ENCODE peak calls at places on chromosomes 11 and 22, in nine cellular contexts. L is progenitor cell of endocrine pancreas, K is GM12865, T is fibroblast of pulmonary artery, V is Panc1, D is mesothelial cell of epicardium, Y is WTC11, Z is RWPE1, H is bronchial epithelial cell. O is an unnamed sample.

GRCh38 chr11:76664578-76665061 is 5.9 kb downstream of the LRRC32 start:
- DNase-seq in K (peak), Z (no peak), Y (no peak), L (no peak), V (no peak), T (no peak), D (no peak), H (no peak), O (no peak)

GRCh38 chr22:32858121-32858703 is 56.7 kb downstream of the TIMP3 start:
- DNase-seq in Y (no peak), K (no peak), Z (no peak), D (no peak), V (no peak), L (no peak), H (peak), T (no peak), O (no peak)

GRCh38 chr11:115493488-115493887 is 10.7 kb downstream of the CADM1 start:
- DNase-seq in Z (no peak), H (no peak), Y (no peak), V (no peak), D (no peak), T (no peak), L (no peak), K (no peak), O (no peak)

GRCh38 chr11:80165763-80166162 is 724.9 kb upstream of the TENM4 start:
- DNase-seq in K (no peak), T (no peak), V (no peak), Z (peak), D (no peak), H (peak), L (no peak), Y (no peak), O (no peak)

GRCh38 chr11:12464303-12464702 is 86.9 kb downstream of the PARVA start:
- DNase-seq in H (no peak), V (no peak), K (no peak), Y (no peak), Z (no peak), D (no peak), T (no peak), L (no peak), O (no peak)

GRCh38 chr22:48080304-48081165 is 1318.1 kb downstream of the TBC1D22A start:
- DNase-seq in Y (no peak), K (no peak), H (no peak), T (no peak), D (no peak), V (no peak), Z (no peak), L (no peak), O (no peak)

GRCh38 chr11:45212566-45213315 is 66.3 kb downstream of the PRDM11 start:
- DNase-seq in K (no peak), H (no peak), L (no peak), V (no peak), Z (no peak), Y (peak), D (no peak), T (no peak), O (no peak)

GRCh38 chr11:111444040-111444439 is 65.0 kb upstream of the POU2AF1 start:
- DNase-seq in H (no peak), D (no peak), K (no peak), V (no peak), L (no peak), Y (no peak), T (no peak), Z (no peak), O (no peak)

GRCh38 chr11:64207247-64208085 is 945 bp downstream of the FERMT3 start:
- DNase-seq in H (no peak), D (no peak), Z (no peak), V (no peak), Y (no peak), T (peak), K (peak), L (no peak), O (no peak)

GRCh38 chr11:106389096-106389495 is 311.6 kb downstream of the AASDHPPT start:
- DNase-seq in D (no peak), V (no peak), T (peak), H (peak), K (no peak), Z (peak), L (no peak), Y (no peak), O (no peak)

GRCh38 chr11:83195176-83195531 is 1.6 kb downstream of the ANKRD42 start:
- DNase-seq in Z (no peak), T (peak), K (no peak), H (no peak), D (no peak), V (no peak), Y (no peak), L (no peak), O (no peak)

GRCh38 chr11:14041040-14041439 is 78.5 kb downstream of the SPON1 start:
- DNase-seq in V (no peak), T (no peak), H (peak), L (no peak), K (no peak), Z (peak), Y (no peak), D (no peak), O (no peak)

GRCh38 chr11:34224434-34224966 is 119.1 kb downstream of the NAT10 start:
- DNase-seq in D (no peak), K (no peak), T (no peak), Z (no peak), V (no peak), L (no peak), H (no peak), Y (no peak), O (no peak)

GRCh38 chr11:34222030-34222429 is 116.6 kb downstream of the NAT10 start:
- DNase-seq in T (no peak), K (no peak), Z (no peak), V (no peak), H (no peak), Y (no peak), D (no peak), L (no peak), O (no peak)

GRCh38 chr11:34223907-34224306 is 118.5 kb downstream of the NAT10 start:
- DNase-seq in K (no peak), L (no peak), H (no peak), Y (no peak), Z (no peak), D (no peak), T (no peak), V (no peak), O (no peak)

GRCh38 chr11:34223021-34223813 is 117.8 kb downstream of the NAT10 start:
- DNase-seq in L (no peak), Y (no peak), Z (no peak), H (no peak), V (no peak), D (no peak), T (peak), K (no peak), O (no peak)

DNA sequence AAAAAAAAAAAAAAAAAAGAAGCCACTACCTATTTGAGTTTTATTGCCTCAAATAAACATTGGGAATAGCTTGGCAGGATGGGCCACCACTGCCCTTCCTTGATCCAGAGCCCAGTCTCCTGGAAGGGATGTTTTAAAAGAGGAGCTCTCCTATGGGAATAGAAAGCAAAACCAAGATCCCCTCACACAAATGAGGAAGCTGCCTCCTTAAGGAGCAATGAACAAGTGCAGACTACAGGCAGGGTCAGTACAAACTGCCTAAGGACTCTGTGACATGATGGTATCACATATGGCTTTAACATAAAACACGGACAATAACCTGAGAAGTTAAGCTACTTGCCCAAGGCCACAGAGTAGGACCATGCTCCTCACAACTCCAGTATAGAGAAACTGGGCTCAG is 120.8 kb downstream of the NAT10 start:
- DNase-seq in H (no peak), Y (no peak), L (no peak), D (no peak), V (no peak), K (no peak), Z (no peak), T (no peak), O (no peak)
- TF ChIP-seq CTCF in H (no peak), Y (no peak), L (no peak), D (no peak), V (no peak), K (no peak), Z (no peak), T (no peak), O (no peak)

DNA sequence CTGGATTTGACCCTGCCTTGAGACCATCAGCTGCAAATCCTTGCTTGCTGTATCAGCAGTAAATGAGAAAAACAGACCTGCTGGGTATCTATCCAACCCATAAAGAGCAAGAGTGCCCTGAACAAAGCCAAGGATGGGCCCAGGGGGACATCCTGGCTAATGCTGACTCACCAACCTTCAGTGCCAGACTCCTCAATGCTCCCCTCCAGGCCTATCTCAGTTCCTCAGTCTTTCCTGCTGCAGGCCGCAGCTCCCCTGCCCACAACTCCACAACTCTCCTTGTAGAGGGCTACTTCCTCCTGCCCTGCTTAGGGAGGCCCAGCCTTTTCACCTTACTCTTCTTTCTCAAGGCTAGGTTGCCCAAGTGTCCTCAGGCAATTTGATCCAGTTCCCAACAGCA is 2.6 kb downstream of the LAMTOR1 start:
- DNase-seq in Y (no peak), L (no peak), T (no peak), V (no peak), H (no peak), D (no peak), K (no peak), Z (no peak), O (no peak)
- TF ChIP-seq CTCF in Y (no peak), L (no peak), T (no peak), V (no peak), H (no peak), D (no peak), K (no peak), Z (no peak), O (no peak)

DNA sequence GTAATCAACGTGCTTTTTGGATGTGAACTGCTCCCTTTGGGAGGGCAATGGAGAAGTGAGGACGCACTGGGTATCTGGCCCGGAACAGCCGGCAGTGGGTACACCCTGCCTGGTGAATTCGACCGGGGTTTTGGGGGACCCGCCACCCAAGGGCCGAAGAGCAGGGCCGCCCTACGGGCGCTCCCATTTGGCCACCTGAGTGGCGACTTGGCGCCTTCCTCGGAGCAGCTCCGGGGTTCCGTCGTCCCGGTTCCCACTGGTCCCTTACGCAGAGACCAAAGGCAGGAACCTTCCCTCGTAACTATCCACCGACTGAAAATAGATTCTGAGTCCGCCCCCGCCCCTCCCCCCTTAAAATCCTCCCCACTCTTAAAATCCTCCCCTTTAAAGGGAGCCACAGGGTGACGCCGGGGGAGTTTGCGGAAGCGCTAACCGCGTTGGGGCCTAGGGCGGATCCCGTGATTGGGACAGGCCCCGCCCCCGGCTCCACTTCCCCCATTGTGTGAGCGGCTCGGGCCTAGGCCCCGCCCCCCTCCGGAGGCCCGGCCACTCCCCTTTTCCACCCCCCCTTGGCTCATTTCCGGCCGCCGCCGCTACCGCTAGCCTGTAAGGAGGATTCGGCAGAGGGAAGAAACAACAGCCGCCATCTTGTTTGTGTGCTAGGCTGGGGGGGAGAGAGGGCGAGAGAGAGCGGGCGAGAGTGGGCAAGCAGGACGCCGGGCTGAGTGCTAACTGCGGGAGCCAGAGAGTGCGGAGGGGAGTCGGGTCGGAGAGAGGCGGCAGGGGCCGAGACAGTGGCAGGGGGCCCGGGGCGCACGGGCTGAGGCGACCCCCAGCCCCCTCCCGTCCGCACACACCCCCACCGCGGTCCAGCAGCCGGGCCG is 1.0 kb upstream of the EP300 start:
- DNase-seq in L (peak), H (peak), Y (peak), D (peak), K (peak), T (peak), V (peak), Z (peak), O (peak)
- TF ChIP-seq CTCF in L (no peak), H (no peak), Y (no peak), D (no peak), K (no peak), T (no peak), V (no peak), Z (no peak), O (no peak)

GRCh38 chr22:46415816-46416536 is 80.5 kb downstream of the TRMU start:
- DNase-seq in L (no peak), T (no peak), V (no peak), D (no peak), H (no peak), Z (no peak), Y (no peak), K (no peak), O (no peak)
- TF ChIP-seq CTCF in L (no peak), T (no peak), V (no peak), D (no peak), H (no peak), Z (no peak), Y (no peak), K (no peak), O (no peak)

GRCh38 chr11:91188484-91188883 is 965.6 kb upstream of the CHORDC1 start:
- DNase-seq in T (no peak), L (no peak), K (no peak), Y (no peak), D (no peak), Z (no peak), V (no peak), H (no peak), O (no peak)
- TF ChIP-seq CTCF in T (no peak), L (no peak), K (no peak), Y (no peak), D (no peak), Z (no peak), V (no peak), H (no peak), O (no peak)

DNA sequence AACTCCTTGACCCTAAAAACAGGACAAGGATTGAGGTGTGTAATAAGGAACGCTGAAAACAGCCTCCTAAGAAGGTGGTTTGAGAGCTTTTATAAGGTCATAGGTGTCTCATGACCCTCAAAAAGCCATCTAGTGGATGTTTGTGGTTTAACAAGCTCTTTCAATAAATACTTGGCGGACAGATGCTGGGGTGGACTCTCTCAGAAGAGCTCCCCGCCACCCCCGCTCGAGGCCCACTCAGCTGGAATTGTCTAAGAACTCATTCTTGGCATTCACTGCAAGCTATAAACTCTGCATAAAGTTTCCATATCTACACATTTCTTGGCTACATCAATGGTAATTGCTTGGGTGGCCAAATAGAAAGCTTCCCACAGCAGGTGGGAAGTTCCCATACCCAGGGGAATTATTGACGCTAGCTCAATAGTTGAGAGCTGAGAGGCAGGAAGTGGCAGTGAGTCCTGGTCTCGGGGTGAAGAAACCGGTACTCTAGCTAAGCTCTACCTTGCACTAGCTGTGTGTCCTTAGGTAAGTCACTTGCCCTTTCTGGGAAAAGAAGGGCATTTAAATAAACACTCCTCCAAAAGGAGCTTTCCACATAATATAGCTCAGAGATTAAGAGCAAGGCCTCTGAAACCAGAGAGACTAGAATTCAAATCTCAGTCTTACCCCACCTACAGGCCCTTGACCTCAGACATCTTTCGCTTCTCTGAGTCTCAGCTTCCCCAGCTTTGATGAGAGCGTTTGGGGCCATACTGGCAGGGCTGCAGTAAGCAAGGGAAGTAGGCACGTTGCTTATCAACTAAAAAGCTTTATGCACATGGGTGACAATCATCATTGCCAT is 6.4 kb downstream of the MS4A15 start:
- DNase-seq in V (no peak), Z (no peak), H (no peak), D (no peak), K (peak), Y (no peak), L (no peak), T (no peak), O (no peak)
- TF ChIP-seq CTCF in V (peak), Z (peak), H (peak), D (no peak), K (peak), Y (peak), L (peak), T (peak), O (no peak)